ENCODE peak calls at places on chromosomes 5 and 9, in ten cellular contexts. Q, N, L, A, O, I, M, Y, F and C are unnamed samples.

GRCh38 chr5:5141625-5142527 is 1.7 kb downstream of the ADAMTS16 start:
- DNase-seq in I (peak; percentile 32), L (peak; percentile 71), M (peak; percentile 75), O (peak; percentile 32), Y (peak; percentile 48), Q (no peak), A (no peak), N (no peak), F (peak; percentile 57), C (peak; percentile 70)

GRCh38 chr5:139911425-139912120 is 116.0 kb downstream of the PSD2 start:
- DNase-seq in M (no peak), N (no peak), L (no peak), A (no peak), Q (no peak), O (no peak), F (no peak), Y (no peak), I (no peak), C (no peak)

GRCh38 chr9:114272739-114273431 is 50.0 kb upstream of the ORM1 start:
- DNase-seq in I (no peak), Y (no peak), F (no peak), L (no peak), N (no peak), O (no peak), Q (no peak), M (no peak), A (no peak), C (no peak)

GRCh38 chr5:122262107-122262506 is 49.9 kb upstream of the SNCAIP start:
- DNase-seq in Q (no peak), O (no peak), A (no peak), Y (no peak), I (no peak), N (peak; percentile 14), M (peak; percentile 48), F (no peak), L (no peak), C (no peak)

GRCh38 chr5:140372971-140373487 is 13.0 kb downstream of the SLC4A9 start:
- DNase-seq in A (peak; percentile 71), F (peak; percentile 57), O (peak; percentile 48), N (peak; percentile 53), I (peak; percentile 10), Q (no peak), Y (peak; percentile 40), L (peak; percentile 51), M (peak; percentile 87), C (peak; percentile 61)

GRCh38 chr9:14096182-14096922 is 217.6 kb downstream of the NFIB start:
- DNase-seq in Y (no peak), N (peak; percentile 96), A (no peak), M (peak; percentile 75), O (no peak), I (no peak), Q (no peak), L (no peak), F (peak; percentile 92), C (no peak)

GRCh38 chr5:11946317-11946716 is 42.1 kb upstream of the CTNND2 start:
- DNase-seq in I (no peak), A (no peak), Q (no peak), F (no peak), Y (no peak), O (no peak), N (no peak), M (no peak), L (no peak), C (no peak)

GRCh38 chr9:132638240-132638639 is 31.5 kb downstream of the DDX31 start:
- DNase-seq in M (no peak), O (no peak), N (no peak), Q (no peak), A (no peak), I (no peak), Y (no peak), L (no peak), F (no peak), C (no peak)

GRCh38 chr9:128077847-128078503 is 9.9 kb downstream of the SLC25A25 start:
- DNase-seq in Q (no peak), O (no peak), L (no peak), Y (no peak), M (no peak), N (no peak), F (no peak), A (no peak), I (no peak), C (no peak)

GRCh38 chr5:302951-303350 is 18.6 kb upstream of the AHRR start:
- DNase-seq in Q (no peak), O (no peak), Y (no peak), M (no peak), A (no peak), F (no peak), I (no peak), L (no peak), N (no peak), C (no peak)

GRCh38 chr5:54785729-54786548 is 199.5 kb downstream of the ESM1 start:
- DNase-seq in F (no peak), A (peak; percentile 57), Q (no peak), O (no peak), M (peak; percentile 27), Y (peak; percentile 17), L (peak; percentile 67), N (peak; percentile 6), I (no peak), C (no peak)

GRCh38 chr9:37922391-37923120 is 18.6 kb upstream of the SLC25A51 start:
- DNase-seq in O (no peak), M (no peak), N (no peak), F (no peak), L (no peak), Q (no peak), Y (no peak), I (no peak), A (no peak), C (no peak)

GRCh38 chr5:1660037-1660400 is 136.3 kb upstream of the LPCAT1 start:
- DNase-seq in M (no peak), Y (no peak), A (no peak), F (no peak), L (no peak), I (no peak), Q (no peak), N (no peak), O (no peak), C (no peak)

GRCh38 chr9:33431420-33431819 is 16.0 kb downstream of the AQP3 start:
- DNase-seq in L (no peak), Q (no peak), I (no peak), M (no peak), F (no peak), N (no peak), O (no peak), A (no peak), Y (no peak), C (no peak)
- TF ChIP-seq CTCF in L (no peak), Q (no peak), I (no peak), M (no peak), F (no peak), N (no peak), O (no peak), A (no peak), Y (no peak), C (no peak)

GRCh38 chr5:147628054-147628895 is 118.4 kb upstream of the DPYSL3 start:
- DNase-seq in O (peak; percentile 63), Q (no peak), M (peak; percentile 71), N (peak; percentile 32), A (no peak), Y (peak; percentile 21), I (peak; percentile 25), F (peak; percentile 75), L (peak; percentile 60), C (peak; percentile 77)
- TF ChIP-seq CTCF in O (peak; percentile 86), Q (peak; percentile 76), M (peak; percentile 86), N (peak; percentile 79), A (peak; percentile 56), Y (peak; percentile 84), I (peak; percentile 64), F (peak; percentile 83), L (peak; percentile 72), C (peak; percentile 84)

GRCh38 chr5:45799388-45799787 is 103.2 kb upstream of the HCN1 start:
- DNase-seq in M (no peak), N (no peak), O (no peak), A (no peak), Q (no peak), F (no peak), I (no peak), L (no peak), Y (no peak), C (no peak)

GRCh38 chr5:45793638-45794532 is 97.7 kb upstream of the HCN1 start:
- DNase-seq in Q (no peak), F (no peak), M (no peak), I (no peak), L (peak; percentile 90), Y (no peak), A (no peak), O (no peak), N (no peak), C (no peak)

GRCh38 chr5:45795458-45795857 is 99.3 kb upstream of the HCN1 start:
- DNase-seq in N (no peak), F (no peak), I (no peak), O (no peak), Y (no peak), M (no peak), L (no peak), A (no peak), Q (no peak), C (no peak)

GRCh38 chr5:45800331-45800730 is 104.2 kb upstream of the HCN1 start:
- DNase-seq in Y (no peak), M (no peak), L (no peak), O (no peak), A (no peak), Q (no peak), F (no peak), I (no peak), N (no peak), C (no peak)

DNA sequence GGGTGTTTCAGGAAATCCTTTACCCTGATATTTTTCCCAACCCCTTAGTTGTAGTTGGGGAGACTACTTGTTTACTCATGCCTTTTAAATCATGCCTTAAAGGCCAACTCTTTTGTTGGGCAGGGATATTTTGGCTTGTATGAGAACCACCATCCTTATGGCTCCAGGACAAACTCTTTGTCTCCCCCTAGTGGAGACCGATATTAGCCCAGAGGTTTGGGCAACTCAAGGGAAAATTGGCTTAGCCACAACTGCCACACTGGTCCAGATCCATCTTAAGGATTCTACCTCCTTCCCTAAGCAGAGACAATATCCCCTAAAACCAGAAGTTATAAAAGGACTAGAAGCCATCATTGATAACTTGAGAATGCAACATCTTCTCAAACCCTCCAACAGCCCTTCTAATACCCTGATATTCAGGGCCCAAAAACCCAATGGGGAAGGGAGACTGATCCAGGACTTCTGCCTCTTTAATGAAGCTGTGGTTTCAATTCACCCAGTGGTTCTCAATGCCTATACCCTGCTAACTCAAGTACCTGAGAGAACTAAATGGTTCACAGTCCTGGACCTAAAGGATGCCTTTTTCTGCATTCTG is 100.9 kb upstream of the HCN1 start:
- DNase-seq in L (peak; percentile 36), N (no peak), F (no peak), M (no peak), Q (no peak), Y (no peak), I (no peak), A (no peak), O (no peak), C (no peak)
- TF ChIP-seq CTCF in L (peak; percentile 46), N (no peak), F (peak; percentile 4), M (no peak), Q (no peak), Y (no peak), I (no peak), A (no peak), O (peak; percentile 24), C (peak; percentile 53)

DNA sequence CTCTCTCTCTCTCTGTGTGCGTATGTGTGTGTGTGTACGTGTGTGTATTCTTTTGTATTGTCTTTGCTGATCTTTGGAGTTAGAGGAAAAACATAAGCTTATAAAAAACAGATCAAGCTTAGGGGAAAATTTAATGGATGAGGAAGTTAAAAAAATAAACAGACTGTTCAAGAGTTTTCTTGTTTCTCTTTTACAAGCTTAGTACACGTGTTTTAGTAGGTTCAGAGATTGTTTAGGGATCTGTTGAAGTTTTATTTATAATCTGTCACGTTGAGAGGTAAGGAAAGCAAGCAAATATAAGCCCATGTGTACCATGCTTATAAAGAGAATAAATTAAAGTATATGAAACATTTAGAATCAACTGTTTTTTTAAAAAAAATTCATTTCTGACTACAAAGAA is 1470.3 kb upstream of the NUDT12 start:
- DNase-seq in Y (no peak), I (no peak), O (no peak), A (no peak), F (no peak), Q (no peak), M (no peak), L (no peak), N (no peak), C (no peak)
- TF ChIP-seq CTCF in Y (no peak), I (no peak), O (no peak), A (no peak), F (no peak), Q (no peak), M (no peak), L (no peak), N (no peak), C (no peak)